ENCODE peak calls at places on chromosome 17, in four cellular contexts. G, X, R and F are unnamed samples.

GRCh38 chr17:77963441-77963840 is 4.9 kb downstream of the TNRC6C start:
- DNase-seq in G (no peak), X (no peak), R (peak; percentile 63), F (no peak)

GRCh38 chr17:71412803-71413202 is 708.0 kb upstream of the SOX9 start:
- DNase-seq in G (no peak), X (no peak), R (no peak), F (no peak)

GRCh38 chr17:81901167-81902022 is 643 bp upstream of the NPB start:
- DNase-seq in G (no peak), X (no peak), R (no peak), F (no peak)

GRCh38 chr17:17525956-17526355 is 29.8 kb upstream of the RASD1 start:
- DNase-seq in G (no peak), X (no peak), R (no peak), F (no peak)

GRCh38 chr17:35103271-35103670 is 16.4 kb downstream of the RAD51D start:
- DNase-seq in G (no peak), X (no peak), R (no peak), F (no peak)

GRCh38 chr17:7956208-7956965 is 24.4 kb downstream of the CNTROB start:
- DNase-seq in G (no peak), X (no peak), R (no peak), F (no peak)

GRCh38 chr17:20174588-20175265 is 165.6 kb downstream of the SPECC1 start:
- DNase-seq in G (no peak), X (no peak), R (no peak), F (no peak)

GRCh38 chr17:20967776-20968175 is 75.0 kb downstream of the USP22 start:
- DNase-seq in G (no peak), X (no peak), R (no peak), F (no peak)

GRCh38 chr17:37650419-37651003 is 7.3 kb upstream of the DDX52 start:
- DNase-seq in G (no peak), X (peak; percentile 23), R (peak; percentile 75), F (no peak)